ENCODE peak calls at places on chromosome 19, in seven cellular contexts. C, L, A, S, R, N and M are unnamed samples.
A peak's percentile ranks its signal among the peaks of the same experiment; 100 is the strongest.

GRCh38 chr19:15297416-15298224 is 34.7 kb downstream of the BRD4 start:
- DNase-seq in L (no peak), C (no peak), A (peak; percentile 55), S (peak; percentile 80), N (peak; percentile 56), R (peak; percentile 93), M (peak; percentile 77)

GRCh38 chr19:13128583-13128982 is 10.5 kb downstream of the NACC1 start:
- DNase-seq in A (no peak), L (no peak), S (no peak), N (no peak), C (no peak), R (no peak), M (no peak)

GRCh38 chr19:48403606-48404005 is 10.1 kb downstream of the GRIN2D start:
- DNase-seq in S (peak; percentile 51), L (no peak), A (no peak), R (peak; percentile 78), N (peak; percentile 63), C (peak; percentile 36), M (peak; percentile 85)

GRCh38 chr19:14459703-14460102 is 15.5 kb downstream of the PTGER1 start:
- DNase-seq in C (no peak), L (no peak), A (no peak), R (no peak), S (no peak), N (no peak), M (no peak)

GRCh38 chr19:29779921-29780320 is 31.9 kb upstream of the CCNE1 start:
- DNase-seq in S (no peak), A (no peak), L (no peak), C (no peak), R (no peak), N (no peak), M (no peak)

GRCh38 chr19:29255912-29256311 is 43.0 kb upstream of the UQCRFS1 start:
- DNase-seq in C (no peak), R (no peak), L (no peak), S (no peak), A (no peak), N (no peak), M (no peak)

GRCh38 chr19:12983561-12984142 is 11.6 kb upstream of the NFIX start:
- DNase-seq in N (peak; percentile 76), A (no peak), S (peak; percentile 71), C (peak; percentile 92), R (peak; percentile 74), L (no peak), M (peak; percentile 67)

GRCh38 chr19:18846862-18847515 is 15.2 kb downstream of the UPF1 start:
- DNase-seq in L (peak; percentile 62), S (peak; percentile 83), C (no peak), A (peak; percentile 61), N (peak; percentile 86), R (peak; percentile 74), M (peak; percentile 85)

GRCh38 chr19:42293539-42293938 is 8.4 kb upstream of the PRR19 start:
- DNase-seq in N (no peak), R (peak; percentile 35), S (no peak), C (no peak), L (no peak), A (no peak), M (no peak)

GRCh38 chr19:21568816-21569496 is 63.6 kb downstream of the ZNF429 start:
- DNase-seq in N (peak; percentile 90), A (no peak), L (peak; percentile 74), C (no peak), R (no peak), S (peak; percentile 63), M (peak; percentile 56)

GRCh38 chr19:48554385-48555091 is 2.6 kb downstream of the SULT2B1 start:
- DNase-seq in R (peak; percentile 95), C (no peak), A (no peak), N (no peak), L (no peak), S (no peak), M (no peak)

GRCh38 chr19:47130120-47130588 is 481 bp upstream of the SAE1 start:
- DNase-seq in S (no peak), C (no peak), L (no peak), N (no peak), A (no peak), R (no peak), M (no peak)

GRCh38 chr19:49117677-49118564 is 1.0 kb downstream of the C19orf73 start:
- DNase-seq in N (no peak), L (no peak), R (no peak), C (peak; percentile 8), A (no peak), S (no peak), M (no peak)

GRCh38 chr19:17881701-17882100 is 10.0 kb downstream of the SLC5A5 start:
- DNase-seq in L (no peak), A (no peak), R (no peak), C (no peak), S (no peak), N (no peak), M (no peak)

GRCh38 chr19:33186431-33186830 is 7.7 kb upstream of the LRP3 start:
- DNase-seq in A (no peak), N (no peak), R (no peak), C (no peak), L (no peak), S (no peak), M (no peak)

GRCh38 chr19:28126499-28126898 is 1086.5 kb downstream of the UQCRFS1 start:
- DNase-seq in R (no peak), S (no peak), A (no peak), N (no peak), C (no peak), L (no peak), M (no peak)

GRCh38 chr19:40525234-40526051 is 51.2 kb upstream of the SHKBP1 start:
- DNase-seq in C (no peak), R (no peak), L (no peak), N (no peak), A (no peak), S (no peak), M (no peak)

GRCh38 chr19:29560313-29561075 is 34.7 kb downstream of the VSTM2B start:
- DNase-seq in N (no peak), C (no peak), S (no peak), L (no peak), R (no peak), A (no peak), M (no peak)

GRCh38 chr19:30082611-30083010 is 140.6 kb downstream of the URI1 start:
- DNase-seq in C (no peak), S (no peak), L (no peak), R (no peak), A (no peak), N (no peak), M (no peak)

GRCh38 chr19:50607874-50608785 is 31.6 kb downstream of the SYT3 start:
- DNase-seq in C (peak; percentile 91), S (peak; percentile 33), A (peak; percentile 45), N (peak; percentile 89), R (peak; percentile 30), L (peak; percentile 28), M (peak; percentile 36)
- TF ChIP-seq CTCF in C (peak; percentile 94), S (peak; percentile 24), A (peak; percentile 64), N (peak; percentile 23), R (no peak), L (no peak), M (no peak)

GRCh38 chr19:9857076-9857721 is 22.1 kb downstream of the PIN1 start:
- DNase-seq in C (no peak), L (no peak), A (no peak), R (no peak), S (no peak), N (no peak), M (no peak)

GRCh38 chr19:9860407-9860806 is 25.3 kb downstream of the PIN1 start:
- DNase-seq in R (no peak), C (no peak), L (no peak), N (no peak), A (no peak), S (no peak), M (no peak)

GRCh38 chr19:9856609-9857008 is 21.5 kb downstream of the PIN1 start:
- DNase-seq in L (no peak), R (no peak), S (no peak), A (no peak), N (no peak), C (no peak), M (no peak)

GRCh38 chr19:9858766-9859165 is 23.6 kb downstream of the PIN1 start:
- DNase-seq in S (no peak), L (no peak), R (no peak), C (no peak), N (no peak), A (no peak), M (no peak)

GRCh38 chr19:9857920-9858746 is 23.0 kb downstream of the PIN1 start:
- DNase-seq in L (no peak), S (no peak), N (no peak), R (no peak), A (no peak), C (no peak), M (no peak)
- H3K4me3 ChIP-seq in L (no peak overlapping the region), S (no peak overlapping the region), N (no peak overlapping the region), R (no peak overlapping the region), A (no peak overlapping the region), C (no peak overlapping the region), M (no peak overlapping the region)

DNA sequence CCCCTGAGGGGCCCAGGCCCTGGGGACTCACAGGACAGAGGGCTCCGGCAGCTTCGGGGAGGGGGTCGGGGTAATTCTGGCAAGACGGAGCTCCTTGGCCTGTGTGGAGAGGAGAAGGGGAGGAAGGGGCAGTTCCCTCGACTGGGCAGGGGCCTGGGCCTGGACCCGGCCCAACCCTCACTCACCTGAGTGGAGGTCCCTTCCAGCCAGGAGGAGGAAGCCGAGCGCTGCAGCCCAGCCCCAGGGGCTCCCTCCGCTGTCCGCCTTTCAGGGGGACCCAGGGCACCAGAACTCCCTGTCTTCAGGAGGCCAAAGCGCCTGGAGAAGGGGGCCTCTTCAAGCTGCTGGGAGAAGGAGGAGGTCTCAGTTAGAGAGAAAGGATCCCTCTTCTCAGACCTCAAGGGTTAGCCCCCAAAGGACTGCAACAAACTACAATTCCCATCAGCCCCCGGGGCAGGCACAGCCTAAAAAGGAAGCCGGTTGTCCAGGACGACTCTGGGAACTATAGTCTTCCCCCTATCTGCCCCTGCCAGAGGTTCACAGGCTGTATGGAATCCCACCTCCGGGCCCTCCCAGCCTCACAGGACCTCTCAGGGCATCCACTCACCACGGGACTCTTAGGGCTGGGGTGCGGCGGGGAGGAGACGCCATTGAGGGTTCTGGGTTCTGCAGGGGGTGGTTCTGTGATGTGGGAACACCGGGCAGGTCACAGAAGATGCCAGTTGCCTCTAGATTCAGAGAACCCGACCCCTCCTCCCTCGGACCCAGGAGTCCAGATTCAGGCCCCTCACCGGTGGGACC is 19.8 kb downstream of the EPS8L1 start:
- DNase-seq in S (no peak), N (no peak), A (no peak), R (no peak), C (peak; percentile 32), L (no peak), M (no peak)
- TF ChIP-seq CTCF in S (no peak), N (no peak), A (no peak), R (no peak), C (no peak), L (no peak), M (no peak)

DNA sequence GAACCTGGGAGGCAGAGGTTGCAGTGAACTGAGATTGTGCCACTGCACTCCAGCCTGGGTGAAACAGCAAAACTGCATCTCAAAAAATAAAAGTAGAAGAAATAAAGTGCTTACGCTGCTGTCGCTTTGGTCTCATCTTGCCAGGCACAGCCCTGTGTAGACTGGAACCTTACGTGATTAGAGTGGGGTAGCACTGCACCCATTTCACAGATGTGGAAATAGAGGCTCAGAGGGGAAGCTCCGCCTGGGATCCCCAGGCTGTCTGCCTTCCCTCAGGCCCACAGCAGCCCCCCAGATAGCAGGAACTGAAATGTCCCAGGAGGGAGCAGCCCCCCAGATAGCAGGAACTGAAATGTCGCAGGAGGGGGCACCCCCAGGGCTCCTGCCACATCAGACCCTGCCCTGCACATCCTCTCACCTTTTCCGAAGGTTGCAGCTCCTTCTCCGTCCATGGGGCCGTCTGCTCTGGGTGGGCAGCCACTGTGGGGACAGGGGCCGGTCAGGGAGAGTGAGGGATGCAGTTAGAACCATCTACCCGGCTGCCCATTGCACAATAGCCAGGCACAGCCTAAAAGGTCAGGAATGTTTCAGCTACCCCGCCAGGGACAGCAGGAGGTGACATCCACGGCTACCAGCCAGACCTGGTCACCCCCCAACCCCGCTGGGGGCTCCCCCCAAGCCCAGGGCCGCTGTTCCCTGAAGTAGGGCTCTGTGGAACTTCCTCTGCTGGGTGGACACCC is 1.9 kb downstream of the PLIN4 start:
- DNase-seq in C (no peak), A (no peak), L (no peak), N (no peak), S (no peak), R (no peak), M (no peak)
- H3K4me3 ChIP-seq in C (no peak overlapping the region), A (no peak overlapping the region), L (no peak overlapping the region), N (no peak overlapping the region), S (no peak overlapping the region), R (no peak overlapping the region), M (no peak overlapping the region)